ENCODE peak calls at places on chromosomes 2 and 18, in eight cellular contexts. V is GM23338, J is K562, D is HepG2, M is GM12878, Z is HCT116, B is Panc1, Q is upper lobe of left lung. T is an unnamed sample.

GRCh38 chr2:150480241-150480640 is 7.2 kb downstream of the RND3 start:
- ATAC-seq in V (no peak), J (no peak), D (no peak), M (peak), Z (no peak), B (peak), Q (no peak), T (no peak)

GRCh38 chr2:241376808-241377207 is 20.7 kb downstream of the FARP2 start:
- ATAC-seq in V (no peak), J (no peak), D (no peak), M (peak), Z (no peak), B (no peak), Q (no peak), T (no peak)

GRCh38 chr2:174013310-174013751 is 48.2 kb upstream of the SP3 start:
- ATAC-seq in V (peak), J (peak), D (no peak), M (no peak), Z (no peak), B (no peak), Q (peak), T (peak)

GRCh38 chr2:29063056-29063455 is 11.3 kb downstream of the PCARE start:
- ATAC-seq in V (no peak), J (no peak), D (no peak), M (no peak), Z (peak), B (no peak), Q (peak), T (no peak)

GRCh38 chr2:223929575-223930001 is 15.5 kb downstream of the WDFY1 start:
- ATAC-seq in V (no peak), J (no peak), D (peak), M (no peak), Z (no peak), B (no peak), Q (no peak), T (no peak)

GRCh38 chr2:1363367-1363766 is 49.9 kb upstream of the TPO start:
- ATAC-seq in V (no peak), J (no peak), D (no peak), M (no peak), Z (no peak), B (no peak), Q (no peak), T (no peak)

GRCh38 chr2:23092831-23093230 is 292.1 kb upstream of the KLHL29 start:
- ATAC-seq in V (peak), J (no peak), D (no peak), M (no peak), Z (no peak), B (no peak), Q (no peak), T (no peak)

GRCh38 chr2:186347472-186347871 is 138.6 kb upstream of the ZC3H15 start:
- ATAC-seq in V (no peak), J (no peak), D (no peak), M (peak), Z (no peak), B (no peak), Q (no peak), T (no peak)

GRCh38 chr2:36146765-36147164 is 208.8 kb upstream of the CRIM1 start:
- ATAC-seq in V (no peak), J (no peak), D (no peak), M (no peak), Z (no peak), B (no peak), Q (no peak), T (no peak)

GRCh38 chr2:143607446-143608110 is 478.4 kb downstream of the ARHGAP15 start:
- ATAC-seq in V (peak), J (no peak), D (no peak), M (no peak), Z (no peak), B (no peak), Q (no peak), T (no peak)

GRCh38 chr2:223576873-223577272 is 25.3 kb downstream of the SCG2 start:
- ATAC-seq in V (no peak), J (no peak), D (no peak), M (no peak), Z (peak), B (no peak), Q (no peak), T (peak)

GRCh38 chr2:217789736-217790181 is 213.0 kb downstream of the TNS1 start:
- ATAC-seq in V (peak), J (no peak), D (peak), M (no peak), Z (no peak), B (no peak), Q (no peak), T (no peak)

GRCh38 chr2:226660524-226660923 is 139.1 kb downstream of the IRS1 start:
- ATAC-seq in V (no peak), J (no peak), D (no peak), M (no peak), Z (peak), B (no peak), Q (peak), T (peak)

GRCh38 chr2:17547737-17548136 is 7.2 kb downstream of the VSNL1 start:
- ATAC-seq in V (no peak), J (no peak), D (no peak), M (no peak), Z (no peak), B (no peak), Q (no peak), T (no peak)

GRCh38 chr2:224944707-224945106 is 97.6 kb downstream of the DOCK10 start:
- ATAC-seq in V (no peak), J (no peak), D (no peak), M (peak), Z (no peak), B (no peak), Q (no peak), T (no peak)

GRCh38 chr2:96727431-96727830 is 12.4 kb downstream of the LMAN2L start:
- ATAC-seq in V (no peak), J (no peak), D (no peak), M (no peak), Z (no peak), B (no peak), Q (no peak), T (no peak)

GRCh38 chr2:46873632-46874068 is 42.0 kb downstream of the MCFD2 start:
- ATAC-seq in V (peak), J (peak), D (peak), M (peak), Z (peak), B (peak), Q (peak), T (peak)
- TF ChIP-seq POLR2AphosphoS5 in V (no peak), J (no peak), D (no peak), M (no peak), Z (peak), B (no peak), Q (peak), T (peak)

GRCh38 chr2:102313025-102313424 is 1.7 kb downstream of the IL1RL1 start:
- ATAC-seq in V (no peak), J (no peak), D (no peak), M (no peak), Z (no peak), B (peak), Q (no peak), T (no peak)
- TF ChIP-seq POLR2AphosphoS5 in V (no peak), J (no peak), D (no peak), M (no peak), Z (no peak), B (no peak), Q (no peak), T (no peak)

GRCh38 chr18:45780568-45780967 is 44.9 kb upstream of the SIGLEC15 start:
- ATAC-seq in V (no peak), J (no peak), D (no peak), M (no peak), Z (no peak), B (no peak), Q (no peak), T (no peak)

GRCh38 chr18:45774065-45774521 is 50.1 kb downstream of the SLC14A1 start:
- ATAC-seq in V (no peak), J (no peak), D (no peak), M (peak), Z (no peak), B (no peak), Q (no peak), T (no peak)

GRCh38 chr18:45775241-45775676 is 50.2 kb upstream of the SIGLEC15 start:
- ATAC-seq in V (peak), J (peak), D (no peak), M (peak), Z (peak), B (peak), Q (peak), T (peak)

GRCh38 chr18:45775726-45776125 is 49.7 kb upstream of the SIGLEC15 start:
- ATAC-seq in V (peak), J (no peak), D (no peak), M (no peak), Z (peak), B (peak), Q (no peak), T (no peak)

DNA sequence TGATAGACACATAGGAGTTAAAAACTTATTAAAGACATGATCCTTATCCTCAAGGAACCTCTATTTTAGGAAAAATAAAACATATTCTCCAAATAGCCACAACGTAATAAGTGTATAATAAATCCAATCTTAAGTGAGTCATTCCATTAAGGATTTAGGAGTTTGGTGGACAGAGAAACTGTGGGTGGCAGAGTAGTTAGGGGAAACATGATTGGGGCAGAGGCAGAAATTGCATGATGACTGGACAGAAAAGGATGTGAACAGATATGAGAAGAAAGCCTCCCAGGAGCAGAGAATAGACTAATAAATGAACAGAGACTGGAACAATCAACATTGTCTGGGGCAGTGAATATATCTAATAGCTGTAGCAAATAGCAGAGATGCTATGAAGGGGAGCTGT is 48.1 kb upstream of the SIGLEC15 start:
- ATAC-seq in V (no peak), J (no peak), D (no peak), M (no peak), Z (no peak), B (no peak), Q (no peak), T (no peak)
- TF ChIP-seq POLR2AphosphoS5 in V (no peak), J (no peak), D (no peak), M (no peak), Z (no peak), B (no peak), Q (no peak), T (no peak)

DNA sequence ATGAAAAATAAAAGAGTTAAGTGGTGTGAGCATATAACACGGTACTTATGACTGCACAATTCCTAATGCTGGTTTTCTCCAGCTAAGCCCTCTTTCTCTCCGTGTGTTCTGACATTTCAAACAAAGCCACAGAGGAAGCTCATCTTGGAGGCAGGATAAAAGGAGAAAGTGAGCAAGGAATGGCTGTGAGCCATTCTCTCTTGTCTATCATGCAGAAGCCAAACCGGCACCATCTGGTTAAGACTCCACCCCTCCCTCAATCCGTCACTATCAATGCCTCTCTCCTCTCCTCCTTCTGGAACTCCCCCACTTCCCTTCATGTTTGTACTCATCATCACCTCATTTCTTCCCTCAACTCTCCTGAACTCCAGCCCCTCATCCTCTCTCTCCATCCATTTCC is 210.4 kb downstream of the TMEM163 start:
- ATAC-seq in V (no peak), J (no peak), D (no peak), M (no peak), Z (no peak), B (no peak), Q (no peak), T (no peak)
- TF ChIP-seq POLR2AphosphoS5 in V (no peak), J (no peak), D (no peak), M (no peak), Z (no peak), B (no peak), Q (no peak), T (no peak)

GRCh38 chr18:58822944-58823343 is 41.7 kb upstream of the ZNF532 start:
- ATAC-seq in V (no peak), J (no peak), D (no peak), M (no peak), Z (no peak), B (no peak), Q (no peak), T (no peak)

GRCh38 chr18:58820251-58820650 is 44.4 kb upstream of the ZNF532 start:
- ATAC-seq in V (no peak), J (no peak), D (no peak), M (no peak), Z (no peak), B (no peak), Q (no peak), T (no peak)

GRCh38 chr18:58827425-58827824 is 37.3 kb upstream of the ZNF532 start:
- ATAC-seq in V (no peak), J (no peak), D (no peak), M (no peak), Z (no peak), B (no peak), Q (no peak), T (no peak)

GRCh38 chr18:58819051-58819450 is 45.6 kb upstream of the ZNF532 start:
- ATAC-seq in V (no peak), J (no peak), D (no peak), M (peak), Z (no peak), B (no peak), Q (no peak), T (no peak)

DNA sequence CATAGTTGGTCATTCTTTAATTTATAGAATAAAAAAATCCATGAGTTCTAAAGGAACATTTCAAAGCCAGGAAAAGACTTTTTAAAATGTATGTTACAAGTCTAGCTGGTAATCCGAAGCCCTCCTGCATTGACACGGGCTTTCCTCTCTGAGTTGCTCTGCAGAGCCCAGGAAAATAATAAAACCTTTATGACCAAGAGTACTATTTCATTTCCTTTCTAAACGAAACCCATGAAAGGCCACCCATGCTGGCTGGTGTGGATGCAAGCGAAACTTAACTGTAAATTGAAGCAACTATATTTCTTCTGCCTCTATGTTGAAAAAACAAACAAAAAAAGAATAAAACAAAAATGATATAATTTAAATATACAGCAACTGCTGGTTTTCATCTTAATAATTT is 41.3 kb upstream of the ZNF532 start:
- ATAC-seq in V (no peak), J (no peak), D (no peak), M (no peak), Z (no peak), B (no peak), Q (no peak), T (no peak)
- TF ChIP-seq POLR2AphosphoS5 in V (no peak), J (no peak), D (no peak), M (no peak), Z (no peak), B (no peak), Q (no peak), T (no peak)

GRCh38 chr2:180709392-180710145 is 270.8 kb upstream of the UBE2E3 start:
- ATAC-seq in V (no peak), J (no peak), D (no peak), M (no peak), Z (no peak), B (no peak), Q (no peak), T (no peak)

GRCh38 chr2:180717588-180717987 is 262.8 kb upstream of the UBE2E3 start:
- ATAC-seq in V (no peak), J (no peak), D (no peak), M (no peak), Z (no peak), B (no peak), Q (no peak), T (no peak)

GRCh38 chr2:180720861-180721260 is 259.5 kb upstream of the UBE2E3 start:
- ATAC-seq in V (no peak), J (no peak), D (no peak), M (no peak), Z (no peak), B (no peak), Q (no peak), T (no peak)

GRCh38 chr2:180716186-180717180 is 263.9 kb upstream of the UBE2E3 start:
- ATAC-seq in V (no peak), J (no peak), D (no peak), M (no peak), Z (no peak), B (no peak), Q (no peak), T (no peak)

DNA sequence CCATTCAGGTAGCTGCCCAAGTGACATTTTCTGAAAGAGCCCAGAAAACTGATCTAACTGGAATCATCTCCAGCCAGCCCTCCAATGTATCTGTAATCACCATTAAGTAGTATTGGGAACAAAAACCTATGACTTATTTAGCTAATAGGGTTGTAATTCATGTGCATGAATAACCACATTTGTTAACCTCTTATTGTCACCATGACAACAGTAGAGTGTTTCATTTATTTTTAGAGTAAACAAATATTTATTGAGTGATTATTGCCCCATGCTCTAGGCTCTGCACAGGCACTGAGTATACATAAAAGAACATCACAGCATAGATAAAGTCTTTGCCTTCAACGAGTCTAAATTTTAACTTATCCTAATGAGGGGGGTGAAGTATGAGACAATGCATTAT is 265.4 kb upstream of the UBE2E3 start:
- ATAC-seq in V (no peak), J (no peak), D (no peak), M (no peak), Z (no peak), B (no peak), Q (no peak), T (no peak)
- TF ChIP-seq POLR2AphosphoS5 in V (no peak), J (no peak), D (no peak), M (no peak), Z (no peak), B (no peak), Q (no peak), T (no peak)

DNA sequence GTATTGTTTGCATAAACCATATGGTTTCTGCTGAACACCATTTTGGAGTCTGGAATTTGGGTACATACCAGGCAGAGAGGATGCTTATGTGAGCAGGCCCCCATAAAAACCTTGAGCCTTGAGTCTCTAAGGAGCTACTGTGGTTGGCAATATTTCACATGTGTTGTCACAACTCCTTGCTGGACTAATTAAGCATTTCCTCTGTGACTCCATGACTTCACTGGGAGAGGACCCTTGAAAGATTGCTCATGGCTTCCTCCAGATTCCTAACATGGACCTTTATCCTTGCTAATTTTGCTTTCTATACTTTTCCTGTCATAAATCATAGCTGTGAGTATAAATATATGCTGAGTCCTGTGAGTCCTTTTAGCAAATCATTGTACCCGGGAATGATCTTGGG is 7.6 kb upstream of the COQ10B start:
- ATAC-seq in V (no peak), J (no peak), D (no peak), M (no peak), Z (no peak), B (no peak), Q (no peak), T (no peak)
- TF ChIP-seq POLR2AphosphoS5 in V (no peak), J (no peak), D (no peak), M (no peak), Z (no peak), B (no peak), Q (no peak), T (no peak)

T was measured in gastroesophageal sphincter.